ENCODE peak calls at places on chromosomes 13 and 19, in eight cellular contexts. E is left lung, D is AG09309, C is A549, V is AG10803, M is dorsolateral prefrontal cortex, F is cardiac fibroblast, U is heart left ventricle. R is an unnamed sample.

GRCh38 chr13:67223024-67223423 is 7.1 kb downstream of the PCDH9 start:
- DNase-seq in E (no peak), D (no peak), U (no peak), F (peak), C (no peak), V (peak), M (no peak), R (peak)

GRCh38 chr13:92842145-92842544 is 384.5 kb upstream of the GPC6 start:
- DNase-seq in U (no peak), V (peak), C (no peak), E (no peak), F (peak), D (peak), M (no peak), R (peak)

GRCh38 chr13:67369895-67370660 is 139.9 kb upstream of the PCDH9 start:
- DNase-seq in D (no peak), U (no peak), C (no peak), E (no peak), M (no peak), F (peak), V (peak), R (peak)

GRCh38 chr19:11673608-11674041 is 65.1 kb downstream of the ZNF823 start:
- DNase-seq in C (no peak), D (peak), V (peak), M (peak), F (peak), E (no peak), U (peak), R (peak)

GRCh38 chr13:111006508-111007031 is 91.7 kb upstream of the ANKRD10 start:
- DNase-seq in E (no peak), U (peak), C (no peak), M (no peak), V (peak), D (peak), F (peak), R (peak)

GRCh38 chr19:30171138-30171635 is 201.0 kb upstream of the ZNF536 start:
- DNase-seq in M (no peak), C (no peak), E (no peak), D (no peak), V (no peak), F (no peak), U (no peak), R (no peak)

GRCh38 chr13:99657848-99658265 is 156.6 kb downstream of the TM9SF2 start:
- DNase-seq in C (peak), E (peak), D (no peak), F (peak), M (peak), U (peak), V (peak), R (peak)

GRCh38 chr19:38062959-38063786 is 156.2 kb downstream of the SIPA1L3 start:
- DNase-seq in D (no peak), V (no peak), M (no peak), U (no peak), C (no peak), F (no peak), E (peak), R (peak)

GRCh38 chr19:40603719-40604646 is 2.8 kb downstream of the LTBP4 start:
- DNase-seq in U (peak), C (peak), F (peak), E (peak), D (peak), V (peak), M (peak), R (peak)

GRCh38 chr19:40610396-40611064 is 9.4 kb downstream of the LTBP4 start:
- DNase-seq in M (no peak), D (no peak), V (no peak), C (no peak), F (no peak), E (peak), U (peak), R (peak)

GRCh38 chr19:50380767-50381166 is 3.4 kb upstream of the POLD1 start:
- DNase-seq in E (no peak), M (no peak), C (no peak), F (no peak), U (no peak), D (no peak), V (no peak), R (no peak)

GRCh38 chr13:93355094-93355493 is 128.5 kb downstream of the GPC6 start:
- DNase-seq in U (no peak), C (no peak), V (no peak), E (no peak), F (no peak), D (no peak), M (no peak), R (no peak)

GRCh38 chr19:1725100-1726064 is 27.9 kb upstream of the ONECUT3 start:
- DNase-seq in V (peak), U (peak), F (peak), E (peak), M (peak), C (peak), D (no peak), R (peak)

GRCh38 chr13:43802511-43802910 is 15.7 kb upstream of the ENOX1 start:
- DNase-seq in E (no peak), U (no peak), M (no peak), C (no peak), F (no peak), V (no peak), D (no peak), R (no peak)

GRCh38 chr19:12751635-12752034 is at the start of gene BEST2:
- DNase-seq in U (no peak), F (no peak), C (no peak), E (no peak), D (no peak), V (no peak), M (no peak), R (no peak)

GRCh38 chr13:41148421-41149283 is 16.1 kb upstream of the KBTBD6 start:
- DNase-seq in U (no peak), M (no peak), C (no peak), D (no peak), E (no peak), V (no peak), F (no peak), R (no peak)

GRCh38 chr13:29849731-29850212 is 645 bp downstream of the UBL3 start:
- DNase-seq in M (peak), V (peak), D (no peak), F (peak), U (peak), E (peak), C (peak), R (peak)

GRCh38 chr13:99993660-99994455 is 12.3 kb downstream of the ZIC2 start:
- DNase-seq in E (no peak), F (no peak), U (no peak), V (no peak), D (no peak), C (no peak), M (peak), R (no peak)

GRCh38 chr19:36331353-36332228 is 47.4 kb downstream of the ZFP14 start:
- DNase-seq in M (peak), C (peak), E (peak), U (peak), F (peak), D (peak), V (peak), R (peak)

DNA sequence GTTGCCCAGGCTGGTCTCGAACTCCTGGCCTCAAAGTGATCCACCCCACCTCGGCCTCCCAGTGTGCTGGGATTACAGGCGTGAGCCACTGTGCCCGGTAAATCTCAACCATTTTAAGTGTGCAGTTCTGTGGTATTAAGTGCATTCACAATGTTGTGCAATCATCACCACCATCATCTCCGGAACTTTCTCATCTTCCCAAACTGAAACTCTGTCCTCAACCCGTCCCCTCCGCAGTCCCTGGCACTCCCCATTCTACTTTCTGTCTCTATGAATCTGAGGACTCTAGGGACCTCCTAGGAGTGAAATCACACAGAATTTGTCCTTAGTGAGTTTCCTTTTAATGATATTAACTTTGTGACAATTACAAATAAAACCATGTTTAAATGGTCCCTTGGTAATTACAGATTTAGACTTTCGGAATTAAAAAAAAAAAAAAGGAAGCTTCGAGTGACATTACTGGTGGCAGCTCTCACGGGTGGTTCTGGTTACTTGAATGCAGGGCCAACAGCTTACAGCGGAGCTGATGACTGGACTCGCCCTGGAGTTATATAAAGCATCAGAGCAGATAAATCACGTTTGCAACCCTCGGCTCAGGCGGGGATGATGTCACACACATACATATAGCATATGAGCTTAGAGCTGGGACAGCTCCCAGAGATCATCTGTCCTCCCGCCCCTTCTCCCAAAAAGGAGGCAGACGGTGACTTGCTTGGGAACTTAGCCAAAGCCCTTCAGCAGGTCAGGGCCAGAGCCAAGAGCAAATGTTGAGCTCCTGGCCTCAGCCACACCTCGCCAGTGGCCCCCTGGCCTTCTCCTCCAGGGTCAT is 89.8 kb downstream of the ZNF557 start:
- DNase-seq in F (peak), V (peak), U (peak), E (no peak), D (no peak), C (no peak), M (peak), R (peak)
- H3K4me3 ChIP-seq in F (no peak), V (peak), U (no peak), E (no peak), D (no peak), C (no peak), M (no peak), R (no peak)

GRCh38 chr19:34018546-34018945 is 153.8 kb upstream of the LSM14A start:
- DNase-seq in M (no peak), D (no peak), U (no peak), E (no peak), V (no peak), C (no peak), F (no peak), R (no peak)

DNA sequence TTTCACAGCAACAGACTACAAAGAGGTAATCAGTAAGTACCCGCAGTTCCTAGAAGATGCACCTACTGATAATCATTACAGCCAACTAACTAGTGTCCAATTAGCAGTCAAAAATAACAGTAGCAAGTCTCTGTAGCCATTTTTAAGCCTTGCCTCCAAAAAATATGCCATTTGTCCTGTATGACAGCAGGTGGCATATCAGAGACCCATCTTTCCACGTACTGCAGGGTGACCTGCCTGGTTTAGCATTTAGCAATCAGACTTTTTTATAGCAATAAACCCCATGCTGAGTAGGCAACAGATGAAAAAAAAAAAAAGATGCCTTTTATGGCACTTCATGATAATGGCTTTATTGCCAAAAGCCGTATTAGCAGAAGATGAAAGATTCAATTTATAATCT is 155.3 kb upstream of the LSM14A start:
- DNase-seq in C (no peak), F (no peak), E (no peak), M (no peak), D (no peak), V (no peak), U (no peak), R (no peak)
- TF ChIP-seq CTCF in C (no peak), F (no peak), E (no peak), M (no peak), D (no peak), V (no peak), U (no peak), R (no peak)

GRCh38 chr19:53982056-53982455 is 9.4 kb upstream of the CACNG6 start:
- DNase-seq in M (no peak), U (no peak), F (no peak), C (no peak), V (no peak), E (no peak), D (no peak), R (peak)
- H3K4me3 ChIP-seq in M (peak), U (peak), F (peak), C (peak), V (no peak), E (peak), D (no peak), R (no peak)

DNA sequence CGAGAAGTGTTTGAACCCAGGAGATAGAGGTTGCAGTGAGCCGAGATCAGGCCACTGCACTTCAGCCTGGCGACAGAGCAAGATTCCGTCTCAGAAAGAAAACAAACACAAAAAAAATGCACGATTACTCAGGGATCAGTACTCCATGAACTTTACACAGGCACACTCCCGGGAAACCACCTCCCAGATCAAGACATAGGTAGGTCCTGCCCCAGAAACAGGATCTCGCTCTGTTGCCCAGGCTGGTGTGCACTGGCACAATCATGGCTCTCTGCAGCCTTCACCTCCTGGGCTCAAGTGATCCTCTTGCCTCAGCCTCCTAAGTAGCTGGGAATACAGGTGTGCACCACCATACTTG is 11.2 kb downstream of the VASP start:
- DNase-seq in M (no peak), V (no peak), F (no peak), C (no peak), D (no peak), U (no peak), E (no peak), R (no peak)
- TF ChIP-seq CTCF in M (no peak), V (no peak), F (no peak), C (no peak), D (no peak), U (no peak), E (no peak), R (no peak)

GRCh38 chr19:18672606-18673337 is 10.7 kb upstream of the CRTC1 start:
- DNase-seq in F (peak), C (no peak), V (peak), M (no peak), D (no peak), U (no peak), E (no peak), R (no peak)

GRCh38 chr19:18669883-18670282 is 13.6 kb upstream of the CRTC1 start:
- DNase-seq in M (no peak), D (no peak), C (no peak), F (no peak), U (no peak), V (no peak), E (no peak), R (no peak)

GRCh38 chr19:18670313-18670712 is 13.2 kb upstream of the CRTC1 start:
- DNase-seq in U (no peak), M (no peak), F (no peak), C (no peak), D (no peak), E (no peak), V (no peak), R (no peak)

GRCh38 chr19:18672044-18672451 is 11.4 kb upstream of the CRTC1 start:
- DNase-seq in E (no peak), D (no peak), M (no peak), C (no peak), F (no peak), V (no peak), U (no peak), R (peak)

DNA sequence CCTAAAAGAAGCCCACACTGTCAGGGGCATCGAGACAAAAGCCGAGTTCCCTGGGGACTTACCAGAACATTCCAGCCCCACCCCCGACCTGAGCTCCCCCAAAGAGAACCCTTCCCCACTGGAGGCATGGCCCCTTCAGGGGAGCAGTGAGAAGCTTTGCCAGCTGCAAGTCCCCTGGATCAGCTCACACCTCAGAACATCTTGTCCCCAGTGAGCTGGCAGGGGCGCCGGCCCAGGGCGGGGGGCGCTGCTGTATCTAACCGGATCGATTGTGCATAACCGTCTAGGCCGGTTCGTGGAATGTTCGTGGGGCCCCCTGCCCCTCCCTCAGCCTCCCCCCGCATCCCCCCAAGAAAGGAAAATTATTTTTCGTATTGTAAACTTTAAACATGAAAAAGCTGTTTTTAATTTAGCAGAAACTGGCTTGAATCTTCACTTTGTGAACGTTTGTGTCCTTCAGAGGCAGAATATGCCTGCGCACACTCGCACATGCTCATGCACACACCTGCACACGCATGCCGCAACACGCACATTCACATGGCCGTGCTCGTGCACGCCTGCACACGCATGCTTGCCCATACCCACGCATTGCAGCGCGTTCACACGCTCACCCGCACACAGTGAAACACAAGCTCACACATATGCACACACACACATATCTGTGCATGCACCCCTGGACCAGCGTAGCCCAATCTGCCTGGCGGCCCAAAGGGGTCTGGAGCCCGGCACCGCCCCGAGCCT is 12.0 kb upstream of the CRTC1 start:
- DNase-seq in U (no peak), E (no peak), D (no peak), V (no peak), M (no peak), C (no peak), F (no peak), R (no peak)
- H3K4me3 ChIP-seq in U (no peak), E (no peak), D (no peak), V (no peak), M (no peak), C (no peak), F (no peak), R (no peak)

GRCh38 chr19:33438016-33438671 is 64.6 kb downstream of the CEBPG start:
- DNase-seq in E (peak), M (no peak), V (peak), C (peak), U (peak), D (no peak), F (no peak), R (peak)
- TF ChIP-seq CTCF in E (no peak), M (peak), V (peak), C (no peak), U (no peak), D (no peak), F (peak), R (no peak)

GRCh38 chr19:18225702-18226468 is at the start of gene PDE4C:
- DNase-seq in E (peak), V (no peak), F (peak), C (no peak), D (no peak), M (no peak), U (peak), R (no peak)
- H3K4me3 ChIP-seq in E (no peak), V (no peak), F (no peak), C (no peak), D (no peak), M (peak), U (peak), R (no peak)